ENCODE peak calls at places on chromosomes 11 and 22, in six cellular contexts. R is B cell; S is anterior cingulate cortex; D is AG04450; X is omental fat pad; V is stimulated activated effector memory CD8-positive, alpha-beta T cell treated with anti-CD3 and anti-CD28 coated beads, Interleukin-12 subunit alpha, Interleukin-12 subunit beta, amount 100 ng/mL, for 72 hours. K is an unnamed sample.

GRCh38 chr11:123132881-123133280 is 62.2 kb downstream of the CLMP start:
- DNase-seq in V (no peak), D (no peak), S (no peak), X (no peak), R (no peak), K (no peak)

GRCh38 chr22:32202161-32202538 is 2.7 kb downstream of the RFPL2 start:
- DNase-seq in D (no peak), R (no peak), S (no peak), V (no peak), X (no peak), K (no peak)

GRCh38 chr11:57643802-57644201 is 5.9 kb downstream of the YPEL4 start:
- DNase-seq in V (no peak), S (no peak), R (no peak), D (no peak), X (no peak), K (no peak)

GRCh38 chr22:29312218-29313125 is 3.0 kb downstream of the RASL10A start:
- DNase-seq in S (no peak), X (no peak), D (no peak), R (no peak), V (no peak), K (no peak)

GRCh38 chr11:28713850-28714249 is 605.7 kb downstream of the METTL15 start:
- DNase-seq in S (no peak), X (no peak), R (no peak), D (no peak), V (no peak), K (no peak)

GRCh38 chr11:67099841-67100324 is 19.2 kb upstream of the KDM2A start:
- DNase-seq in S (no peak), V (no peak), D (no peak), R (no peak), X (no peak), K (no peak)

GRCh38 chr11:119111361-119111925 is 4.3 kb downstream of the C2CD2L start:
- DNase-seq in S (no peak), X (no peak), V (no peak), D (no peak), R (no peak), K (no peak)

GRCh38 chr22:50684986-50685385 is 12.4 kb downstream of the SHANK3 start:
- DNase-seq in X (no peak), R (no peak), D (no peak), S (no peak), V (no peak), K (peak)

GRCh38 chr11:48025293-48025982 is 45.1 kb downstream of the PTPRJ start:
- DNase-seq in S (no peak), D (no peak), R (no peak), V (no peak), X (no peak), K (no peak)

GRCh38 chr11:44915621-44916020 is 35.1 kb downstream of the TP53I11 start:
- DNase-seq in R (peak), S (no peak), D (no peak), X (no peak), V (no peak), K (no peak)

GRCh38 chr11:63762662-63763505 is 5.7 kb downstream of the ZFTA start:
- DNase-seq in V (no peak), S (no peak), X (no peak), R (no peak), D (no peak), K (no peak)

GRCh38 chr11:43986327-43986726 is 43.9 kb downstream of the C11orf96 start:
- DNase-seq in X (no peak), S (no peak), D (no peak), V (no peak), R (no peak), K (no peak)

GRCh38 chr11:46889689-46890475 is 28.5 kb downstream of the LRP4 start:
- DNase-seq in V (peak), D (peak), R (peak), X (peak), S (peak), K (peak)

GRCh38 chr11:31786996-31787685 is 24.0 kb downstream of the PAX6 start:
- DNase-seq in S (no peak), D (no peak), R (no peak), X (no peak), V (no peak), K (no peak)

K was measured in HT1080.